ENCODE peak calls at places on chromosomes 11 and 22, in six cellular contexts. One of them, this sample, is unnamed.

GRCh38 chr11:54832676-54833075 is 126.0 kb downstream of the OR4A5 start:
- ATAC-seq in Right ventricle myocardium inferior: no peak
- ATAC-seq in HCT116: no peak
- ATAC-seq in activated CD8-positive, alpha-beta memory T cell treated with anti-CD3 and anti-CD28 coated beads, Interleukin-2, amount 10 ng/mL, durations not matched to agents 7 days and 5 days: no peak
- ATAC-seq in mucosa of descending colon: no peak
- ATAC-seq in left colon: no peak
- ATAC-seq in this sample: no peak

GRCh38 chr11:70470127-70470526 is 71.8 kb downstream of the CTTN start:
- ATAC-seq in Right ventricle myocardium inferior: peak
- ATAC-seq in HCT116: no peak
- ATAC-seq in activated CD8-positive, alpha-beta memory T cell treated with anti-CD3 and anti-CD28 coated beads, Interleukin-2, amount 10 ng/mL, durations not matched to agents 7 days and 5 days: no peak
- ATAC-seq in mucosa of descending colon: no peak
- ATAC-seq in left colon: no peak
- ATAC-seq in this sample: no peak

GRCh38 chr11:78419327-78419726 is 1.7 kb upstream of the GAB2 start:
- ATAC-seq in Right ventricle myocardium inferior: peak
- ATAC-seq in HCT116: no peak
- ATAC-seq in activated CD8-positive, alpha-beta memory T cell treated with anti-CD3 and anti-CD28 coated beads, Interleukin-2, amount 10 ng/mL, durations not matched to agents 7 days and 5 days: no peak
- ATAC-seq in mucosa of descending colon: peak
- ATAC-seq in left colon: no peak
- ATAC-seq in this sample: peak

GRCh38 chr11:70002433-70002832 is 75.7 kb upstream of the ANO1 start:
- ATAC-seq in Right ventricle myocardium inferior: no peak
- ATAC-seq in HCT116: no peak
- ATAC-seq in activated CD8-positive, alpha-beta memory T cell treated with anti-CD3 and anti-CD28 coated beads, Interleukin-2, amount 10 ng/mL, durations not matched to agents 7 days and 5 days: peak
- ATAC-seq in mucosa of descending colon: no peak
- ATAC-seq in left colon: no peak
- ATAC-seq in this sample: no peak

GRCh38 chr11:129317564-129317963 is 58.1 kb upstream of the BARX2 start:
- ATAC-seq in Right ventricle myocardium inferior: no peak
- ATAC-seq in HCT116: no peak
- ATAC-seq in activated CD8-positive, alpha-beta memory T cell treated with anti-CD3 and anti-CD28 coated beads, Interleukin-2, amount 10 ng/mL, durations not matched to agents 7 days and 5 days: no peak
- ATAC-seq in mucosa of descending colon: peak
- ATAC-seq in left colon: peak
- ATAC-seq in this sample: peak

GRCh38 chr11:102026217-102026616 is 21.0 kb upstream of the CFAP300 start:
- ATAC-seq in Right ventricle myocardium inferior: no peak
- ATAC-seq in HCT116: no peak
- ATAC-seq in activated CD8-positive, alpha-beta memory T cell treated with anti-CD3 and anti-CD28 coated beads, Interleukin-2, amount 10 ng/mL, durations not matched to agents 7 days and 5 days: no peak
- ATAC-seq in mucosa of descending colon: peak
- ATAC-seq in left colon: peak
- ATAC-seq in this sample: no peak

GRCh38 chr11:94968334-94968958 is 4.9 kb downstream of the CWC15 start:
- ATAC-seq in Right ventricle myocardium inferior: no peak
- ATAC-seq in HCT116: no peak
- ATAC-seq in activated CD8-positive, alpha-beta memory T cell treated with anti-CD3 and anti-CD28 coated beads, Interleukin-2, amount 10 ng/mL, durations not matched to agents 7 days and 5 days: no peak
- ATAC-seq in mucosa of descending colon: no peak
- ATAC-seq in left colon: no peak
- ATAC-seq in this sample: no peak

GRCh38 chr11:87173185-87174039 is 135.7 kb downstream of the TMEM135 start:
- ATAC-seq in Right ventricle myocardium inferior: no peak
- ATAC-seq in HCT116: peak
- ATAC-seq in activated CD8-positive, alpha-beta memory T cell treated with anti-CD3 and anti-CD28 coated beads, Interleukin-2, amount 10 ng/mL, durations not matched to agents 7 days and 5 days: no peak
- ATAC-seq in mucosa of descending colon: no peak
- ATAC-seq in left colon: peak
- ATAC-seq in this sample: no peak

GRCh38 chr11:116605543-116605942 is 167.2 kb downstream of the BUD13 start:
- ATAC-seq in Right ventricle myocardium inferior: peak
- ATAC-seq in HCT116: peak
- ATAC-seq in activated CD8-positive, alpha-beta memory T cell treated with anti-CD3 and anti-CD28 coated beads, Interleukin-2, amount 10 ng/mL, durations not matched to agents 7 days and 5 days: peak
- ATAC-seq in mucosa of descending colon: peak
- ATAC-seq in left colon: peak
- ATAC-seq in this sample: no peak

GRCh38 chr11:19785265-19785664 is 72.6 kb downstream of the NAV2 start:
- ATAC-seq in Right ventricle myocardium inferior: no peak
- ATAC-seq in HCT116: no peak
- ATAC-seq in activated CD8-positive, alpha-beta memory T cell treated with anti-CD3 and anti-CD28 coated beads, Interleukin-2, amount 10 ng/mL, durations not matched to agents 7 days and 5 days: no peak
- ATAC-seq in mucosa of descending colon: no peak
- ATAC-seq in left colon: no peak
- ATAC-seq in this sample: no peak

GRCh38 chr11:65718964-65719492 is 1.6 kb downstream of the RNASEH2C start:
- ATAC-seq in Right ventricle myocardium inferior: peak
- ATAC-seq in HCT116: no peak
- ATAC-seq in activated CD8-positive, alpha-beta memory T cell treated with anti-CD3 and anti-CD28 coated beads, Interleukin-2, amount 10 ng/mL, durations not matched to agents 7 days and 5 days: no peak
- ATAC-seq in mucosa of descending colon: no peak
- ATAC-seq in left colon: no peak
- ATAC-seq in this sample: peak

GRCh38 chr11:33214187-33214586 is 43.0 kb upstream of the HIPK3 start:
- ATAC-seq in Right ventricle myocardium inferior: no peak
- ATAC-seq in HCT116: no peak
- ATAC-seq in activated CD8-positive, alpha-beta memory T cell treated with anti-CD3 and anti-CD28 coated beads, Interleukin-2, amount 10 ng/mL, durations not matched to agents 7 days and 5 days: no peak
- ATAC-seq in mucosa of descending colon: no peak
- ATAC-seq in left colon: no peak
- ATAC-seq in this sample: no peak

GRCh38 chr11:105937738-105938137 is 84.3 kb downstream of the MSANTD4 start:
- ATAC-seq in Right ventricle myocardium inferior: no peak
- ATAC-seq in HCT116: peak
- ATAC-seq in activated CD8-positive, alpha-beta memory T cell treated with anti-CD3 and anti-CD28 coated beads, Interleukin-2, amount 10 ng/mL, durations not matched to agents 7 days and 5 days: no peak
- ATAC-seq in mucosa of descending colon: no peak
- ATAC-seq in left colon: no peak
- ATAC-seq in this sample: no peak

GRCh38 chr11:33893711-33894401 is 2.0 kb upstream of the LMO2 start:
- ATAC-seq in Right ventricle myocardium inferior: peak
- ATAC-seq in HCT116: no peak
- ATAC-seq in activated CD8-positive, alpha-beta memory T cell treated with anti-CD3 and anti-CD28 coated beads, Interleukin-2, amount 10 ng/mL, durations not matched to agents 7 days and 5 days: peak
- ATAC-seq in mucosa of descending colon: peak
- ATAC-seq in left colon: no peak
- ATAC-seq in this sample: peak

GRCh38 chr11:118142809-118143208 is 9.8 kb downstream of the SCN4B start:
- ATAC-seq in Right ventricle myocardium inferior: no peak
- ATAC-seq in HCT116: no peak
- ATAC-seq in activated CD8-positive, alpha-beta memory T cell treated with anti-CD3 and anti-CD28 coated beads, Interleukin-2, amount 10 ng/mL, durations not matched to agents 7 days and 5 days: no peak
- ATAC-seq in mucosa of descending colon: peak
- ATAC-seq in left colon: no peak
- ATAC-seq in this sample: peak

GRCh38 chr11:119634301-119634700 is 94.7 kb downstream of the NECTIN1 start:
- ATAC-seq in Right ventricle myocardium inferior: no peak
- ATAC-seq in HCT116: no peak
- ATAC-seq in activated CD8-positive, alpha-beta memory T cell treated with anti-CD3 and anti-CD28 coated beads, Interleukin-2, amount 10 ng/mL, durations not matched to agents 7 days and 5 days: no peak
- ATAC-seq in mucosa of descending colon: no peak
- ATAC-seq in left colon: no peak
- ATAC-seq in this sample: no peak

GRCh38 chr11:112177610-112178009 is 2.3 kb downstream of the BCO2 start:
- ATAC-seq in Right ventricle myocardium inferior: no peak
- ATAC-seq in HCT116: no peak
- ATAC-seq in activated CD8-positive, alpha-beta memory T cell treated with anti-CD3 and anti-CD28 coated beads, Interleukin-2, amount 10 ng/mL, durations not matched to agents 7 days and 5 days: no peak
- ATAC-seq in mucosa of descending colon: no peak
- ATAC-seq in left colon: no peak
- ATAC-seq in this sample: no peak

GRCh38 chr11:2160736-2161259 is at the start of gene INS:
- ATAC-seq in Right ventricle myocardium inferior: no peak
- ATAC-seq in HCT116: no peak
- ATAC-seq in activated CD8-positive, alpha-beta memory T cell treated with anti-CD3 and anti-CD28 coated beads, Interleukin-2, amount 10 ng/mL, durations not matched to agents 7 days and 5 days: no peak
- ATAC-seq in mucosa of descending colon: no peak
- ATAC-seq in left colon: no peak
- ATAC-seq in this sample: no peak

GRCh38 chr11:128533473-128533872 is 53.9 kb downstream of the ETS1 start:
- ATAC-seq in Right ventricle myocardium inferior: no peak
- ATAC-seq in HCT116: no peak
- ATAC-seq in activated CD8-positive, alpha-beta memory T cell treated with anti-CD3 and anti-CD28 coated beads, Interleukin-2, amount 10 ng/mL, durations not matched to agents 7 days and 5 days: no peak
- ATAC-seq in mucosa of descending colon: no peak
- ATAC-seq in left colon: no peak
- ATAC-seq in this sample: no peak

GRCh38 chr11:85951049-85951405 is 95.8 kb downstream of the CCDC83 start:
- ATAC-seq in Right ventricle myocardium inferior: no peak
- ATAC-seq in HCT116: no peak
- ATAC-seq in activated CD8-positive, alpha-beta memory T cell treated with anti-CD3 and anti-CD28 coated beads, Interleukin-2, amount 10 ng/mL, durations not matched to agents 7 days and 5 days: no peak
- ATAC-seq in mucosa of descending colon: peak
- ATAC-seq in left colon: peak
- ATAC-seq in this sample: peak

GRCh38 chr11:121634273-121634672 is 181.5 kb upstream of the SORL1-AS1 start:
- ATAC-seq in Right ventricle myocardium inferior: no peak
- ATAC-seq in HCT116: no peak
- ATAC-seq in activated CD8-positive, alpha-beta memory T cell treated with anti-CD3 and anti-CD28 coated beads, Interleukin-2, amount 10 ng/mL, durations not matched to agents 7 days and 5 days: no peak
- ATAC-seq in mucosa of descending colon: no peak
- ATAC-seq in left colon: no peak
- ATAC-seq in this sample: no peak

GRCh38 chr11:123183391-123184099 is 11.5 kb downstream of the CLMP start:
- ATAC-seq in Right ventricle myocardium inferior: no peak
- ATAC-seq in HCT116: peak
- ATAC-seq in activated CD8-positive, alpha-beta memory T cell treated with anti-CD3 and anti-CD28 coated beads, Interleukin-2, amount 10 ng/mL, durations not matched to agents 7 days and 5 days: peak
- ATAC-seq in mucosa of descending colon: no peak
- ATAC-seq in left colon: no peak
- ATAC-seq in this sample: peak

GRCh38 chr11:68314886-68315580 is 2.6 kb downstream of the LRP5 start:
- ATAC-seq in Right ventricle myocardium inferior: peak
- ATAC-seq in HCT116: peak
- ATAC-seq in activated CD8-positive, alpha-beta memory T cell treated with anti-CD3 and anti-CD28 coated beads, Interleukin-2, amount 10 ng/mL, durations not matched to agents 7 days and 5 days: no peak
- ATAC-seq in mucosa of descending colon: peak
- ATAC-seq in left colon: peak
- ATAC-seq in this sample: peak

GRCh38 chr11:129374993-129375721 is 491 bp upstream of the BARX2 start:
- ATAC-seq in Right ventricle myocardium inferior: no peak
- ATAC-seq in HCT116: peak
- ATAC-seq in activated CD8-positive, alpha-beta memory T cell treated with anti-CD3 and anti-CD28 coated beads, Interleukin-2, amount 10 ng/mL, durations not matched to agents 7 days and 5 days: no peak
- ATAC-seq in mucosa of descending colon: peak
- ATAC-seq in left colon: peak
- ATAC-seq in this sample: peak

GRCh38 chr11:128894685-128895084 is 3.5 kb downstream of the KCNJ5 start:
- ATAC-seq in Right ventricle myocardium inferior: peak
- ATAC-seq in HCT116: no peak
- ATAC-seq in activated CD8-positive, alpha-beta memory T cell treated with anti-CD3 and anti-CD28 coated beads, Interleukin-2, amount 10 ng/mL, durations not matched to agents 7 days and 5 days: no peak
- ATAC-seq in mucosa of descending colon: peak
- ATAC-seq in left colon: peak
- ATAC-seq in this sample: no peak

GRCh38 chr22:42269407-42270177 is 861 bp downstream of the TCF20 start:
- ATAC-seq in Right ventricle myocardium inferior: peak
- ATAC-seq in HCT116: peak
- ATAC-seq in activated CD8-positive, alpha-beta memory T cell treated with anti-CD3 and anti-CD28 coated beads, Interleukin-2, amount 10 ng/mL, durations not matched to agents 7 days and 5 days: peak
- ATAC-seq in mucosa of descending colon: peak
- ATAC-seq in left colon: peak
- ATAC-seq in this sample: peak

GRCh38 chr11:114818382-114818781 is 140.1 kb downstream of the NXPE2 start:
- ATAC-seq in Right ventricle myocardium inferior: no peak
- ATAC-seq in HCT116: no peak
- ATAC-seq in activated CD8-positive, alpha-beta memory T cell treated with anti-CD3 and anti-CD28 coated beads, Interleukin-2, amount 10 ng/mL, durations not matched to agents 7 days and 5 days: no peak
- ATAC-seq in mucosa of descending colon: no peak
- ATAC-seq in left colon: no peak
- ATAC-seq in this sample: no peak

GRCh38 chr11:114091791-114092397 is 32.4 kb downstream of the ZBTB16 start:
- ATAC-seq in Right ventricle myocardium inferior: no peak
- ATAC-seq in HCT116: no peak
- ATAC-seq in activated CD8-positive, alpha-beta memory T cell treated with anti-CD3 and anti-CD28 coated beads, Interleukin-2, amount 10 ng/mL, durations not matched to agents 7 days and 5 days: no peak
- ATAC-seq in mucosa of descending colon: no peak
- ATAC-seq in left colon: no peak
- ATAC-seq in this sample: no peak

GRCh38 chr22:20523118-20523983 is 15.9 kb downstream of the MED15 start:
- ATAC-seq in Right ventricle myocardium inferior: peak
- ATAC-seq in HCT116: no peak
- ATAC-seq in activated CD8-positive, alpha-beta memory T cell treated with anti-CD3 and anti-CD28 coated beads, Interleukin-2, amount 10 ng/mL, durations not matched to agents 7 days and 5 days: peak
- ATAC-seq in mucosa of descending colon: no peak
- ATAC-seq in left colon: peak
- ATAC-seq in this sample: no peak

GRCh38 chr11:100961633-100962032 is 168.0 kb downstream of the PGR start:
- ATAC-seq in Right ventricle myocardium inferior: no peak
- ATAC-seq in HCT116: no peak
- ATAC-seq in activated CD8-positive, alpha-beta memory T cell treated with anti-CD3 and anti-CD28 coated beads, Interleukin-2, amount 10 ng/mL, durations not matched to agents 7 days and 5 days: no peak
- ATAC-seq in mucosa of descending colon: no peak
- ATAC-seq in left colon: no peak
- ATAC-seq in this sample: no peak

GRCh38 chr11:90133560-90134145 is 810 bp upstream of the NAALAD2 start:
- ATAC-seq in Right ventricle myocardium inferior: no peak
- ATAC-seq in HCT116: no peak
- ATAC-seq in activated CD8-positive, alpha-beta memory T cell treated with anti-CD3 and anti-CD28 coated beads, Interleukin-2, amount 10 ng/mL, durations not matched to agents 7 days and 5 days: no peak
- ATAC-seq in mucosa of descending colon: no peak
- ATAC-seq in left colon: no peak
- ATAC-seq in this sample: no peak

GRCh38 chr11:127627629-127628462 is 627.3 kb upstream of the KIRREL3 start:
- ATAC-seq in Right ventricle myocardium inferior: no peak
- ATAC-seq in HCT116: no peak
- ATAC-seq in activated CD8-positive, alpha-beta memory T cell treated with anti-CD3 and anti-CD28 coated beads, Interleukin-2, amount 10 ng/mL, durations not matched to agents 7 days and 5 days: no peak
- ATAC-seq in mucosa of descending colon: peak
- ATAC-seq in left colon: peak
- ATAC-seq in this sample: no peak

GRCh38 chr11:970319-970871 is 44.7 kb downstream of the AP2A2 start:
- ATAC-seq in Right ventricle myocardium inferior: no peak
- ATAC-seq in HCT116: no peak
- ATAC-seq in activated CD8-positive, alpha-beta memory T cell treated with anti-CD3 and anti-CD28 coated beads, Interleukin-2, amount 10 ng/mL, durations not matched to agents 7 days and 5 days: no peak
- ATAC-seq in mucosa of descending colon: no peak
- ATAC-seq in left colon: no peak
- ATAC-seq in this sample: no peak

GRCh38 chr11:125211191-125211953 is 46.8 kb downstream of the PKNOX2 start:
- ATAC-seq in Right ventricle myocardium inferior: peak
- ATAC-seq in HCT116: no peak
- ATAC-seq in activated CD8-positive, alpha-beta memory T cell treated with anti-CD3 and anti-CD28 coated beads, Interleukin-2, amount 10 ng/mL, durations not matched to agents 7 days and 5 days: no peak
- ATAC-seq in mucosa of descending colon: no peak
- ATAC-seq in left colon: no peak
- ATAC-seq in this sample: no peak

GRCh38 chr11:34953955-34954354 is 37.5 kb downstream of the PDHX start:
- ATAC-seq in Right ventricle myocardium inferior: no peak
- ATAC-seq in HCT116: no peak
- ATAC-seq in activated CD8-positive, alpha-beta memory T cell treated with anti-CD3 and anti-CD28 coated beads, Interleukin-2, amount 10 ng/mL, durations not matched to agents 7 days and 5 days: no peak
- ATAC-seq in mucosa of descending colon: no peak
- ATAC-seq in left colon: no peak
- ATAC-seq in this sample: no peak

GRCh38 chr11:15075162-15075526 is 1.8 kb downstream of the CALCB start:
- ATAC-seq in Right ventricle myocardium inferior: no peak
- ATAC-seq in HCT116: no peak
- ATAC-seq in activated CD8-positive, alpha-beta memory T cell treated with anti-CD3 and anti-CD28 coated beads, Interleukin-2, amount 10 ng/mL, durations not matched to agents 7 days and 5 days: no peak
- ATAC-seq in mucosa of descending colon: no peak
- ATAC-seq in left colon: no peak
- ATAC-seq in this sample: no peak

GRCh38 chr11:44534215-44534711 is 31.2 kb upstream of the CD82 start:
- ATAC-seq in Right ventricle myocardium inferior: no peak
- ATAC-seq in HCT116: no peak
- ATAC-seq in activated CD8-positive, alpha-beta memory T cell treated with anti-CD3 and anti-CD28 coated beads, Interleukin-2, amount 10 ng/mL, durations not matched to agents 7 days and 5 days: no peak
- ATAC-seq in mucosa of descending colon: no peak
- ATAC-seq in left colon: no peak
- ATAC-seq in this sample: no peak

GRCh38 chr22:35457729-35458546 is 58.0 kb downstream of the MCM5 start:
- ATAC-seq in Right ventricle myocardium inferior: no peak
- ATAC-seq in HCT116: no peak
- ATAC-seq in activated CD8-positive, alpha-beta memory T cell treated with anti-CD3 and anti-CD28 coated beads, Interleukin-2, amount 10 ng/mL, durations not matched to agents 7 days and 5 days: no peak
- ATAC-seq in mucosa of descending colon: no peak
- ATAC-seq in left colon: no peak
- ATAC-seq in this sample: no peak